ENCODE peak calls at places on chromosomes 7 and 10, in five cellular contexts. D, X, N, J and T are unnamed samples.

GRCh38 chr10:11483189-11484148 is 128.0 kb downstream of the USP6NL start:
- DNase-seq in D (no peak), X (no peak), N (no peak), J (no peak), T (no peak)

GRCh38 chr7:127632276-127632910 is 14.5 kb upstream of the PAX4 start:
- DNase-seq in D (no peak), X (no peak), N (no peak), J (no peak), T (no peak)

GRCh38 chr7:106683941-106684340 is 23.0 kb upstream of the CCDC71L start:
- DNase-seq in D (no peak), X (no peak), N (no peak), J (no peak), T (no peak)

GRCh38 chr7:42869131-42870020 is 42.5 kb downstream of the C7orf25 start:
- DNase-seq in D (no peak), X (peak), N (no peak), J (no peak), T (no peak)

GRCh38 chr7:54788664-54789063 is 29.7 kb upstream of the SEC61G start:
- DNase-seq in D (peak), X (peak), N (peak), J (peak), T (peak)

GRCh38 chr7:102390697-102391484 is 5.3 kb upstream of the PRKRIP1 start:
- DNase-seq in D (peak), X (peak), N (peak), J (peak), T (peak)

GRCh38 chr7:92925876-92926696 is 89.7 kb upstream of the CDK6 start:
- DNase-seq in D (no peak), X (no peak), N (no peak), J (no peak), T (no peak)

GRCh38 chr10:77625379-77625778 is 12.2 kb downstream of the KCNMA1 start:
- DNase-seq in D (no peak), X (no peak), N (no peak), J (no peak), T (no peak)

GRCh38 chr10:66586073-66586472 is 339.8 kb upstream of the LRRTM3 start:
- DNase-seq in D (peak), X (peak), N (no peak), J (peak), T (no peak)

GRCh38 chr10:44926771-44927751 is 15.9 kb downstream of the TMEM72 start:
- DNase-seq in D (peak), X (no peak), N (peak), J (peak), T (no peak)

GRCh38 chr7:45103958-45104843 is 7.3 kb downstream of the TBRG4 start:
- DNase-seq in D (no peak), X (no peak), N (no peak), J (no peak), T (no peak)

GRCh38 chr10:96416643-96417042 is 57.8 kb upstream of the OPALIN start:
- DNase-seq in D (no peak), X (peak), N (peak), J (peak), T (no peak)

GRCh38 chr7:139965942-139966628 is 96.7 kb downstream of the PARP12 start:
- DNase-seq in D (no peak), X (no peak), N (no peak), J (no peak), T (no peak)

GRCh38 chr10:96830511-96831199 is 1.4 kb upstream of the LCOR start:
- DNase-seq in D (peak), X (peak), N (peak), J (peak), T (peak)

GRCh38 chr7:20267482-20267881 is 50.3 kb upstream of the MACC1 start:
- DNase-seq in D (no peak), X (no peak), N (no peak), J (no peak), T (no peak)

GRCh38 chr7:1248459-1249131 is 15.9 kb downstream of the UNCX start:
- DNase-seq in D (no peak), X (no peak), N (peak), J (no peak), T (no peak)
- H3K4me3 ChIP-seq in D (no peak), X (no peak), N (no peak), J (no peak), T (no peak)

DNA sequence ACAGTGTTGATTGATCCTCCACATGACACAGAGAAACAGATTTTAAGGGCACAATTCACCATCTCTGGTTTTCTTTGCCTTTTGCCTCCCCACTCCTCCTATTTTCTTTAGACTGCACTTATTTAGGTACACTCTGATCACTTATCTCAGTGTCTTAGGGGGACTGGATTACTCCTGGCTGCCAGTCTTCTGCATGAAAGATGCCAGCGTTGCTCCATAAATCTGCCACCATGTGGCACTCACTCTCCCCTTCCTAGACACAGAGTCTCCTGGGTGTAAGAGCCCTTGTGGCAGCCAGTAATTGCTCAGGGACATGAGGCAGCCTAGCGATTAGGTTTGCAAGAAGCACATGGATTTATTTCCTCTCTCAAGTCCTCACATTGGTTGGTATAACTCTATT is 34.5 kb upstream of the RBM20 start:
- DNase-seq in D (no peak), X (peak), N (peak), J (no peak), T (no peak)
- TF ChIP-seq CTCF in D (no peak), X (no peak), N (peak), J (no peak), T (peak)

GRCh38 chr10:30818010-30818660 is 188.6 kb upstream of the LYZL2 start:
- DNase-seq in D (no peak), X (peak), N (peak), J (no peak), T (no peak)

GRCh38 chr10:30821269-30821993 is 191.9 kb upstream of the LYZL2 start:
- DNase-seq in D (no peak), X (no peak), N (no peak), J (no peak), T (no peak)

GRCh38 chr10:30818854-30819253 is 189.3 kb upstream of the LYZL2 start:
- DNase-seq in D (no peak), X (no peak), N (peak), J (peak), T (no peak)

GRCh38 chr10:30820282-30820991 is 190.9 kb upstream of the LYZL2 start:
- DNase-seq in D (no peak), X (peak), N (no peak), J (no peak), T (no peak)

DNA sequence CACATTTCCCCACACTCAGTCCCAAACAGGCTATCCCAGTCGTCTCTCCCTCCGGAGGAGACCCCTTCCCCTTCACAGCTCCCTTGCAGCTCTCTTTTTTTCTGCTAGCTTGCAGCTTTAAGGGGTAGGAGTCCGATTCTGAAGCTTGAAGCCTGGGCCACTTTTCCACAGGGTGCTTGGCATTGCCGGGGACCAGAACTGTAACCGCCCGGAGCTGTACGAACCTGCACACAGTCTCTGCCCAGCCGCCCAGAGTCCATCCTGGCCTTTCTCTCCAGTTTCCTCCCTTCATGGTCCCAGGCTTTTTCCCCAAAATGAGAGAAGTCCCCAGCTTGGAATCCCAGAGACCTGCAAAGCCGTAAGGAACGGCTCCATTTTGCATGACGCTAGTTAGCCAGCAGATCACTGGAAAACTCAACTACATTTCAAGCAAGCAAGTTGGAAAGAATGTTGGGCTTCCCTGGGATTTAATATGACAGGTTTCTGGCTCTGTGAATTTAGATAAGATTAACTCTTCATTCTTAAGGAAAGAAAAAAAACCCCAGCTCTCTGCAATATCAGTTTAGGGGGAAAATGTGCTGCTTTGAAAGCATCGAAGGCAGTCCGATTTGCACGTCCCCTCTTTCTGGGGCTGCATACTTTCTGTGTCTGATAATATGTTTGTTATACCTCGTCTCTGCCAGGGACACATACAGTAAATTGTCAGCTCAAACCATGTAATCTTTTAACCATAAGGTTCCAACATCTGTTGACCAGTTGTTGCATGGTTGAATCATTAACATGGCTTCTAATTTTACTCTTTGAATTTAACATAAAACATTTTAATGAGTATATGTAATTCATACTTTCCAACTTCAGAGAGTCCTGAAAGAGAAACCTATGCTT is 190.0 kb upstream of the LYZL2 start:
- DNase-seq in D (no peak), X (no peak), N (no peak), J (no peak), T (no peak)
- H3K4me3 ChIP-seq in D (no peak), X (no peak), N (peak), J (no peak), T (no peak)

GRCh38 chr10:128047337-128047736 is 78.9 kb downstream of the MKI67 start:
- DNase-seq in D (peak), X (peak), N (peak), J (peak), T (peak)
- TF ChIP-seq CTCF in D (no peak), X (no peak), N (no peak), J (no peak), T (peak)